ENCODE peak calls at places on chromosomes 7 and 10, in seven cellular contexts. A, Z, Q, I, M, H and K are unnamed samples.

GRCh38 chr7:158074896-158075632 is 512.6 kb downstream of the PTPRN2 start:
- DNase-seq in Q (no peak), A (no peak), I (no peak), Z (no peak), M (no peak), H (no peak), K (no peak)

GRCh38 chr10:129717816-129718547 is 246.1 kb downstream of the EBF3 start:
- DNase-seq in Z (no peak), I (no peak), A (no peak), Q (no peak), H (no peak), M (no peak), K (no peak)

GRCh38 chr7:110386914-110387313 is 704.0 kb upstream of the LRRN3 start:
- DNase-seq in M (no peak), Z (no peak), A (no peak), H (no peak), I (peak), Q (peak), K (no peak)

GRCh38 chr10:117175215-117175900 is 21.9 kb upstream of the KCNK18 start:
- DNase-seq in Z (peak), Q (no peak), M (no peak), H (no peak), I (no peak), A (peak), K (no peak)

GRCh38 chr10:14019983-14020668 is 310.6 kb downstream of the FRMD4A start:
- DNase-seq in A (no peak), Z (no peak), I (no peak), H (no peak), Q (no peak), M (no peak), K (no peak)

GRCh38 chr7:150941983-150942590 is 36.0 kb downstream of the KCNH2 start:
- DNase-seq in Z (peak), M (no peak), Q (no peak), A (peak), H (peak), I (no peak), K (no peak)

GRCh38 chr10:52030975-52031374 is 283.1 kb upstream of the DKK1 start:
- DNase-seq in A (no peak), Z (no peak), I (no peak), Q (no peak), H (no peak), M (no peak), K (no peak)

GRCh38 chr10:110456523-110457091 is 41.1 kb upstream of the DUSP5 start:
- DNase-seq in H (no peak), M (no peak), Q (no peak), Z (peak), I (no peak), A (peak), K (no peak)

GRCh38 chr7:2937701-2938513 is 93.8 kb upstream of the GNA12 start:
- DNase-seq in A (peak), Q (no peak), I (no peak), Z (no peak), M (no peak), H (no peak), K (no peak)

GRCh38 chr7:54429106-54429505 is 113.1 kb upstream of the VSTM2A start:
- DNase-seq in H (no peak), A (no peak), I (no peak), M (no peak), Z (no peak), Q (no peak), K (no peak)

GRCh38 chr10:104614245-104614831 is 26.8 kb upstream of the SORCS3 start:
- DNase-seq in A (no peak), Q (peak), M (no peak), I (peak), Z (no peak), H (no peak), K (no peak)

GRCh38 chr7:44103941-44104879 is at the start of gene AEBP1:
- DNase-seq in Z (no peak), Q (no peak), H (no peak), M (peak), A (no peak), I (no peak), K (no peak)

GRCh38 chr7:85483205-85483604 is 296.3 kb upstream of the SEMA3D start:
- DNase-seq in Z (no peak), A (no peak), I (no peak), Q (no peak), M (no peak), H (no peak), K (no peak)

GRCh38 chr10:102226542-102226870 is 407 bp downstream of the ELOVL3 start:
- DNase-seq in M (no peak), H (no peak), Z (no peak), I (no peak), A (no peak), Q (no peak), K (no peak)

GRCh38 chr7:46932266-46932655 is 649.6 kb downstream of the TNS3 start:
- DNase-seq in M (no peak), A (no peak), I (no peak), Z (no peak), Q (no peak), H (no peak), K (no peak)

GRCh38 chr10:78846770-78847169 is 222.0 kb upstream of the ZMIZ1 start:
- DNase-seq in A (no peak), H (no peak), Q (no peak), M (no peak), Z (no peak), I (no peak), K (no peak)

GRCh38 chr7:29806131-29806792 is at the start of gene WIPF3:
- DNase-seq in H (no peak), Z (no peak), A (no peak), I (peak), M (peak), Q (peak), K (peak)

GRCh38 chr10:43218951-43219837 is 47.7 kb downstream of the RASGEF1A start:
- DNase-seq in A (no peak), M (no peak), I (no peak), H (no peak), Q (no peak), Z (no peak), K (no peak)

GRCh38 chr10:128744092-128744491 is 617.9 kb upstream of the MKI67 start:
- DNase-seq in Q (no peak), A (no peak), Z (no peak), M (no peak), H (no peak), I (no peak), K (no peak)

GRCh38 chr10:34756584-34756983 is 58.5 kb downstream of the PARD3 start:
- DNase-seq in Z (no peak), Q (no peak), H (no peak), A (no peak), I (no peak), M (no peak), K (no peak)

GRCh38 chr7:47539398-47540052 is 42.4 kb downstream of the TNS3 start:
- DNase-seq in Z (peak), H (no peak), I (no peak), M (no peak), Q (peak), A (no peak), K (no peak)

GRCh38 chr10:72097448-72098300 is 9.3 kb upstream of the SPOCK2 start:
- DNase-seq in M (no peak), H (no peak), Q (peak), Z (peak), A (no peak), I (peak), K (no peak)

GRCh38 chr7:78326870-78327269 is 528.3 kb downstream of the PHTF2 start:
- DNase-seq in I (no peak), Z (peak), H (no peak), Q (no peak), A (no peak), M (no peak), K (no peak)

GRCh38 chr10:88927291-88927690 is 25.3 kb downstream of the ACTA2 start:
- DNase-seq in Z (no peak), I (no peak), A (no peak), Q (no peak), M (no peak), H (no peak), K (no peak)

GRCh38 chr7:1225462-1226154 is 7.1 kb upstream of the UNCX start:
- DNase-seq in H (no peak), Q (peak), I (no peak), Z (no peak), A (no peak), M (no peak), K (peak)

GRCh38 chr10:128078136-128078969 is 47.9 kb downstream of the MKI67 start:
- DNase-seq in H (no peak), A (peak), Q (peak), I (peak), M (no peak), Z (peak), K (peak)

GRCh38 chr7:128000048-128000447 is 31.2 kb downstream of the LRRC4 start:
- DNase-seq in Z (no peak), I (no peak), H (no peak), M (no peak), Q (no peak), A (no peak), K (no peak)

GRCh38 chr7:44853391-44853790 is 5.5 kb upstream of the H2AZ2 start:
- DNase-seq in M (no peak), Z (no peak), I (peak), H (no peak), A (no peak), Q (no peak), K (no peak)

GRCh38 chr10:114258274-114258840 is 19.3 kb downstream of the VWA2 start:
- DNase-seq in Q (no peak), A (no peak), M (no peak), Z (no peak), H (no peak), I (no peak), K (no peak)

GRCh38 chr7:151122276-151122675 is 36.0 kb downstream of the AGAP3 start:
- DNase-seq in H (no peak), Q (no peak), I (no peak), M (no peak), Z (no peak), A (no peak), K (no peak)

GRCh38 chr10:71984798-71985388 is 20.7 kb downstream of the CHST3 start:
- DNase-seq in I (no peak), Q (no peak), M (no peak), H (no peak), Z (peak), A (no peak), K (no peak)

GRCh38 chr10:13792011-13792410 is 205.2 kb downstream of the PRPF18 start:
- DNase-seq in I (no peak), A (peak), Q (no peak), Z (peak), M (peak), H (no peak), K (no peak)

GRCh38 chr7:68936501-68936900 is 661.8 kb upstream of the AUTS2 start:
- DNase-seq in Q (no peak), Z (no peak), I (no peak), A (no peak), H (no peak), M (no peak), K (no peak)

GRCh38 chr7:68943786-68944185 is 654.5 kb upstream of the AUTS2 start:
- DNase-seq in Q (no peak), A (no peak), H (no peak), M (no peak), I (no peak), Z (no peak), K (no peak)

GRCh38 chr7:68938151-68938550 is 660.1 kb upstream of the AUTS2 start:
- DNase-seq in Z (no peak), I (no peak), Q (no peak), A (no peak), H (no peak), M (no peak), K (no peak)
- TF ChIP-seq POLR2A in Z (no peak), I (no peak), Q (no peak), A (no peak), H (no peak), M (no peak), K (no peak)

GRCh38 chr7:36151921-36152755 is 916 bp upstream of the EEPD1 start:
- DNase-seq in A (no peak), Z (no peak), Q (no peak), M (peak), I (no peak), H (no peak), K (no peak)
- TF ChIP-seq POLR2A in A (no peak), Z (peak), Q (peak), M (no peak), I (no peak), H (no peak), K (no peak)

GRCh38 chr10:98414932-98415709 is at the start of gene PYROXD2:
- DNase-seq in A (peak), H (peak), I (peak), Z (peak), M (peak), Q (peak), K (no peak)
- TF ChIP-seq POLR2A in A (peak), H (peak), I (peak), Z (peak), M (peak), Q (peak), K (no peak)

DNA sequence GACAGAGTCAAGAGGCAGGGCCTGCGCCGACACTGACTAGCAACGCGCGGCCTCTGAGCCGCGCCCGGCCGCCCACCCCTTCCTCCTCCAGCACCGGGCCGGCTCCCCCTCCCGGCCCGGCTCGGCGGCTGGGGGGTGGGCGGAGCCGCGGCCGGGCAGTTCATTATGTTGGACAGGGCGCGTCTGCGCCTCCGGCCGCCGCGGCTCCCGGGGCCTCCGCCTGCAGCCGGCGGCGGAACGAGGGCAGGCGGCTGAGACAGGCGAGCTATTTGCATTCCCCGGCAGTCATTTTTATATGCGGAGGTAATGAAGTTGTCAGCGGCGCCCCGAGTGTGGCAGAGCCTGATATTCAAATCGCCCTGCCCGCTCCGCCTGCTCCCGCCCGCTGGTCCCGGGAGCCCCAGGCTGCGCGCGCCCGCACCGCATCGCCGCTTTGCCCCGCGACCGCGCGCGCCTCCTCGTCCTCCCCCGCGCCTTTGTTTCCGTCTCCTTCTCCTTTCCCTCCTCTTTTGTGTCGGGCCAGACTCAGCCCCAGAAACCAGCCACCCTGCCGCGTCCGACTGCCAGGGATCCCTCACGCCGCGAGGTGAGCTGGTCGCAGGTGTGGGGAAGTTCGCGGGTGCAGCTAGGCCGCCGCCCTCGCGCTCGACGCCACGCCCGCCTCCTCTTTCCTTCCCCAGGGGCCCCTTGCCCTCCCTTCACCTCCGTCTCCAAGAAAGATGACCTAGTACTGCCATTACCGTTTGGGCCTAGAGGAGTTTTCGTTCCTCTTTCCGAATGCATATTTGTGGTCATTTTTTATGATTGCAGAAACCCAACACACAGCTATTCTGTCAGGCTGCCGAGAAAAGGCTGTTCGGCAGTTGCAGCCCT is 107.0 kb downstream of the SNX10 start:
- DNase-seq in I (no peak), Q (peak), Z (peak), A (peak), H (peak), M (peak), K (peak)
- TF ChIP-seq POLR2A in I (no peak), Q (no peak), Z (peak), A (peak), H (peak), M (no peak), K (peak)